ENCODE peak calls at places on chromosomes 11 and 22, in eight cellular contexts. B is EL, H is EH, F is OCI-LY7, X is left colon, P is foreskin fibroblast, O is NCI-H1105 treated with DMSO at 0.1 percent for 48 hours, L is NCI-H774. Q is an unnamed sample.

GRCh38 chr11:61090092-61090491 is 12.2 kb upstream of the CD5 start:
- DNase-seq in H (no peak), P (no peak), B (no peak), F (no peak), X (no peak), O (no peak), L (no peak), Q (no peak)

GRCh38 chr22:50670914-50671538 is 1.6 kb upstream of the SHANK3 start:
- DNase-seq in B (no peak), L (no peak), F (no peak), X (no peak), H (no peak), O (no peak), P (no peak), Q (no peak)

GRCh38 chr11:118233377-118233776 is 8.6 kb upstream of the JAML start:
- DNase-seq in H (no peak), X (no peak), F (no peak), B (no peak), O (no peak), L (no peak), P (no peak), Q (no peak)

GRCh38 chr11:75462117-75462653 is 29.2 kb upstream of the KLHL35 start:
- DNase-seq in L (no peak), X (no peak), F (no peak), P (no peak), O (no peak), H (no peak), B (no peak), Q (no peak)

GRCh38 chr22:32218470-32218869 is 13.6 kb upstream of the RFPL2 start:
- DNase-seq in L (no peak), F (no peak), P (no peak), H (no peak), B (no peak), O (no peak), X (no peak), Q (no peak)

GRCh38 chr11:64654958-64655541 is 64.0 kb downstream of the SLC22A12 start:
- DNase-seq in H (no peak), P (no peak), X (no peak), F (peak), L (no peak), B (no peak), O (no peak), Q (no peak)

GRCh38 chr11:72721689-72722049 is 30.5 kb downstream of the ARAP1 start:
- DNase-seq in P (peak), L (no peak), O (peak), B (peak), F (peak), H (peak), X (no peak), Q (no peak)

GRCh38 chr11:69233761-69234136 is 60.2 kb upstream of the MYEOV start:
- DNase-seq in H (no peak), O (no peak), F (no peak), L (no peak), B (no peak), X (peak), P (no peak), Q (no peak)

GRCh38 chr11:102006835-102007566 is 40.2 kb upstream of the CFAP300 start:
- DNase-seq in P (no peak), L (peak), H (no peak), F (no peak), B (no peak), O (no peak), X (no peak), Q (no peak)

GRCh38 chr11:108037636-108038035 is 28.9 kb downstream of the CUL5 start:
- DNase-seq in B (peak), P (peak), X (no peak), O (no peak), F (no peak), L (no peak), H (peak), Q (no peak)

GRCh38 chr11:14593671-14594070 is 49.9 kb upstream of the PDE3B start:
- DNase-seq in F (no peak), B (no peak), P (no peak), L (no peak), H (no peak), O (no peak), X (no peak), Q (no peak)